ENCODE peak calls at places on chromosomes 7 and 10, in eight cellular contexts. Z, N, V, O, G, H, I and E are unnamed samples. For H3K4me1, the result is how much of the 10 kb centered on the place peaks cover.

GRCh38 chr10:79256264-79256806 is 90.9 kb upstream of the PPIF start:
- DNase-seq in Z (no peak), N (no peak), V (no peak), O (no peak), G (no peak), H (no peak), I (no peak), E (no peak)

GRCh38 chr7:34043461-34044318 is 138.4 kb downstream of the BMPER start:
- DNase-seq in Z (no peak), N (no peak), V (no peak), O (no peak), G (no peak), H (no peak), I (no peak), E (no peak)

GRCh38 chr10:96646774-96647173 is 60.0 kb upstream of the TM9SF3 start:
- DNase-seq in Z (no peak), N (peak), V (no peak), O (no peak), G (no peak), H (no peak), I (no peak), E (no peak)

GRCh38 chr10:97849491-97850402 is at the start of gene GOLGA7B:
- DNase-seq in Z (peak), N (peak), V (peak), O (no peak), G (peak), H (no peak), I (peak), E (peak)

GRCh38 chr10:17454181-17454800 is at the start of gene ST8SIA6:
- DNase-seq in Z (peak), N (peak), V (peak), O (no peak), G (peak), H (peak), I (peak), E (peak)

GRCh38 chr7:155402941-155403340 is 55.0 kb upstream of the EN2 start:
- DNase-seq in Z (no peak), N (no peak), V (no peak), O (no peak), G (no peak), H (no peak), I (no peak), E (no peak)

GRCh38 chr10:129101232-129101980 is 365.6 kb upstream of the MGMT start:
- DNase-seq in Z (no peak), N (no peak), V (peak), O (no peak), G (no peak), H (no peak), I (no peak), E (peak)

GRCh38 chr7:158411232-158411950 is 176.2 kb downstream of the PTPRN2 start:
- DNase-seq in Z (no peak), N (no peak), V (no peak), O (no peak), G (no peak), H (no peak), I (no peak), E (no peak)

GRCh38 chr7:108431099-108431498 is 25.1 kb downstream of the NRCAM start:
- DNase-seq in Z (no peak), N (no peak), V (no peak), O (no peak), G (no peak), H (no peak), I (no peak), E (no peak)

GRCh38 chr7:129110575-129111376 is 33.7 kb upstream of the TSPAN33 start:
- DNase-seq in Z (peak), N (no peak), V (peak), O (no peak), G (peak), H (no peak), I (no peak), E (no peak)

GRCh38 chr7:156429514-156429913 is 211.1 kb upstream of the RNF32 start:
- DNase-seq in Z (no peak), N (no peak), V (no peak), O (no peak), G (no peak), H (no peak), I (no peak), E (no peak)

GRCh38 chr7:47329320-47329926 is 252.5 kb downstream of the TNS3 start:
- DNase-seq in Z (no peak), N (no peak), V (no peak), O (no peak), G (no peak), H (no peak), I (no peak), E (no peak)

GRCh38 chr10:119602241-119603095 is 5.7 kb upstream of the TIAL1 start:
- DNase-seq in Z (peak), N (no peak), V (peak), O (peak), G (no peak), H (no peak), I (peak), E (peak)

GRCh38 chr7:17640730-17641377 is 299.4 kb downstream of the SNX13 start:
- DNase-seq in Z (peak), N (no peak), V (peak), O (peak), G (peak), H (no peak), I (peak), E (no peak)

GRCh38 chr7:2873146-2873545 is 29.0 kb upstream of the GNA12 start:
- DNase-seq in Z (no peak), N (no peak), V (no peak), O (no peak), G (no peak), H (no peak), I (no peak), E (no peak)

GRCh38 chr7:3157541-3158287 is 114.0 kb upstream of the CARD11 start:
- DNase-seq in Z (peak), N (no peak), V (no peak), O (no peak), G (no peak), H (no peak), I (no peak), E (no peak)

GRCh38 chr7:44104880-44105771 is 981 bp downstream of the AEBP1 start:
- DNase-seq in Z (no peak), N (no peak), V (peak), O (no peak), G (peak), H (no peak), I (peak), E (no peak)

GRCh38 chr10:49612513-49613159 is 1.2 kb upstream of the CHAT start:
- DNase-seq in Z (peak), N (no peak), V (peak), O (no peak), G (no peak), H (no peak), I (peak), E (no peak)

GRCh38 chr7:32059289-32060045 is 10.7 kb downstream of the PDE1C start:
- DNase-seq in Z (peak), N (no peak), V (no peak), O (no peak), G (peak), H (no peak), I (no peak), E (no peak)

GRCh38 chr7:105773030-105773460 is 103.4 kb downstream of the ATXN7L1 start:
- DNase-seq in Z (no peak), N (no peak), V (no peak), O (no peak), G (no peak), H (no peak), I (no peak), E (no peak)

DNA sequence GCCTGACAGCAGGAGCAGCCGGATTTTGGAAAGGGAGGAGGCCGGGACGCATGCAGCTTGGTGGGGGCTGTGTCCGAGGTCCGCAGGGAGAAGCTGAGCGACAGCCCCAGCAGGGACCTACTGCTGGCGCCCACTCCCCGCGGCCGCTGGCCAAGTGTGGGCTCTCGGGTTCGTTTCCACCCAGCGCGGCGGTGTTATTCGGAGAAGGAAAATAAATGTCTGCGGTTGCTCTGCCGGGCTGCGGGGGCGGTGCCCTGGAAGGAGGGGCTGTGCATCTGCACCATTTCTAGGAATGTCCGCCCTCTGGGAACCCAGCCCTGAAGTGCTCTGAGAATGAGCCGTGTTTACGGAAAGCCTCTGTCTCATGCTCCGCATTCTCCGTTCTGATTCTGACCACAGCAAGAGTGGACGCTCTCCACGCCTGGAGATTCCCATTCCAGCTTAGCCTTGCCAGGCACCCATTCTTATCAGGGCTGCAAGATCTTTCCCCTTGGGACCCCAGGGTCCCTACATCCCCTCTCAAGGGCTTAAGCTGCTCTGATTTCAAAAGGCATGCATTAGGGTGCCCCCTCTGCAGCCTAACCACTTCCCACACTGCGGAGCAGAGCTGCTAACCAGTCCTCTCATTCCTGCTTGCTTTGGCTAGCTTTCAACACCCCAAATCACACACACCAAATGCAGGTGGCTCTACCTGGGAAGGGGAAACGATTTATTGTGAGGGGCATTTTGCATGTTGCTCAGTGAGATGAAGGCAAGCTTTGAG is 256.6 kb upstream of the GLI3 start:
- DNase-seq in Z (peak), N (no peak), V (peak), O (no peak), G (peak), H (peak), I (peak), E (no peak)
- H3K4me3 ChIP-seq in Z (peak), N (no peak), V (peak), O (no peak), G (no peak), H (peak), I (peak), E (no peak)

GRCh38 chr10:105409370-105409769 is 768.3 kb downstream of the SORCS3 start:
- DNase-seq in Z (no peak), N (no peak), V (no peak), O (no peak), G (no peak), H (no peak), I (no peak), E (no peak)

GRCh38 chr10:105406488-105406887 is 765.4 kb downstream of the SORCS3 start:
- DNase-seq in Z (no peak), N (no peak), V (no peak), O (no peak), G (no peak), H (no peak), I (no peak), E (no peak)
- H3K4me1 ChIP-seq in Z (under half), N (under half), V (under half), O (under half), G (under half), H (under half), I (under half), E (under half)

GRCh38 chr7:27068316-27068715 is 27.5 kb downstream of the HOXA1 start:
- DNase-seq in Z (no peak), N (no peak), V (no peak), O (no peak), G (no peak), H (no peak), I (no peak), E (no peak)
- H3K27ac ChIP-seq in Z (no peak), N (no peak), V (no peak), O (no peak), G (no peak), H (no peak), I (no peak), E (no peak)

DNA sequence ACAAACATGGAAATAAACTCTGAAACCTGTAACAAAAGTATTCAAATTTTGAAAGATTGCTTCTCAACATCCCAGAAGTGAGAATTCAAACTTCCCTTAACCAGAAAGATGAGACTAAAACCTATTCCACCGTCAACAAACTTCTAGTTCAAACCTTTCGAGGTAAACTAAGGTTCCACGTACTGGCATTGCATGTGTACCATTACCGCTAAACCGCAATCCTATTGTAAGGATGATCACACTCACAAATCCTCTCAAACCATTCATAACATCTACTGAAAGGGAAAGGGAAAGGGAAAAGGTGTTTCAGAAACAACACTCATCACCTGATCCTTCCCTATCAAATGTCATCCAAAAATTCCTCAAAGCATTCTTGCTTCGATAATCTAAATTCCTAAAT is 3.1 kb downstream of the SMURF1 start:
- DNase-seq in Z (no peak), N (no peak), V (no peak), O (no peak), G (no peak), H (no peak), I (no peak), E (no peak)
- H3K4me3 ChIP-seq in Z (no peak), N (no peak), V (no peak), O (no peak), G (no peak), H (peak), I (no peak), E (no peak)

DNA sequence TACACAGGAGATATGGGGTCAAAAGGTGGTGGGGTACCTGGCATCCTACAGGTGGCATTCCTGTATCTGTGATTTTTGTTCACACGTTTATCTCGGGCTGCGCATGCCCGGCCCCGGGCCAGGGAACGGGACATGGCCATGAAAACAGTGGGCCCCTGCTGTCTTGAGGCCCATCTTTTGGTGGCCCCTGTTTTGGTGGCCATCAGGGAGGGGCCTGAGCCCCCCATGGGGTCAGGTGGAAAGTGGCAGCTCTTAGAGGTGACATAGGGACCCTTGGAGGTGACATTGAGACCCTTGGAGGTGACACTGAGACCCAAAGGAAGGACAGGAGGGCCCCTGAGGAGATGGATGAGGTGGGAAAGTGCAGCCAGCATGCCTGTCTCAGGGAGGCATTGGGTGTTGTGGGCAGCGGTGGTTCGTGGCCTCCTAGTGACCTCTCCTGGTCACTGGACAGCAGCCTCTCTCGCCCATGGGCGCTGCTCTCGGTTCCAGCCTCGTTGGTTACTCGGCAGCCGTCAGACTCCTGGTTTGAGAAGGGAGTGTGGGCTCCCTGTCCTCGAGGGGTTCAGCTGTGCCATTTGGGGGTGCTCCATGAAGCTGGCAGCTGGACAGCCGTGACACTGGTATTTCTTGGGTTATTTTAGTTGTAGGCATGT is 39.9 kb downstream of the INPP5A start:
- DNase-seq in Z (no peak), N (no peak), V (peak), O (no peak), G (no peak), H (no peak), I (peak), E (no peak)
- H3K4me1 ChIP-seq in Z (under half), N (under half), V (under half), O (under half), G (under half), H (under half), I (under half), E (under half)

GRCh38 chr10:59708816-59709471 is 706 bp downstream of the SLC16A9 start:
- DNase-seq in Z (no peak), N (no peak), V (peak), O (no peak), G (peak), H (peak), I (no peak), E (no peak)

GRCh38 chr10:59700709-59701108 is 8.9 kb downstream of the SLC16A9 start:
- DNase-seq in Z (peak), N (no peak), V (peak), O (no peak), G (no peak), H (no peak), I (no peak), E (no peak)

GRCh38 chr10:59702347-59702746 is 7.3 kb downstream of the SLC16A9 start:
- DNase-seq in Z (no peak), N (no peak), V (no peak), O (no peak), G (no peak), H (peak), I (no peak), E (no peak)

GRCh38 chr10:59706851-59707797 is 2.5 kb downstream of the SLC16A9 start:
- DNase-seq in Z (no peak), N (no peak), V (no peak), O (no peak), G (no peak), H (no peak), I (no peak), E (no peak)

GRCh38 chr10:59704644-59705043 is 5.0 kb downstream of the SLC16A9 start:
- DNase-seq in Z (no peak), N (no peak), V (no peak), O (no peak), G (no peak), H (no peak), I (no peak), E (no peak)
- H3K27ac ChIP-seq in Z (no peak), N (no peak), V (no peak), O (no peak), G (no peak), H (peak), I (no peak), E (no peak)

GRCh38 chr10:33332183-33333031 is 2.1 kb downstream of the NRP1 start:
- DNase-seq in Z (no peak), N (no peak), V (peak), O (no peak), G (no peak), H (no peak), I (no peak), E (no peak)
- H3K4me3 ChIP-seq in Z (peak), N (no peak), V (peak), O (no peak), G (peak), H (peak), I (peak), E (no peak)

GRCh38 chr10:531541-531940 is 157.9 kb downstream of the DIP2C start:
- DNase-seq in Z (no peak), N (no peak), V (no peak), O (no peak), G (no peak), H (no peak), I (peak), E (no peak)
- H3K4me1 ChIP-seq in Z (under half), N (under half), V (under half), O (under half), G (under half), H (under half), I (under half), E (under half)

DNA sequence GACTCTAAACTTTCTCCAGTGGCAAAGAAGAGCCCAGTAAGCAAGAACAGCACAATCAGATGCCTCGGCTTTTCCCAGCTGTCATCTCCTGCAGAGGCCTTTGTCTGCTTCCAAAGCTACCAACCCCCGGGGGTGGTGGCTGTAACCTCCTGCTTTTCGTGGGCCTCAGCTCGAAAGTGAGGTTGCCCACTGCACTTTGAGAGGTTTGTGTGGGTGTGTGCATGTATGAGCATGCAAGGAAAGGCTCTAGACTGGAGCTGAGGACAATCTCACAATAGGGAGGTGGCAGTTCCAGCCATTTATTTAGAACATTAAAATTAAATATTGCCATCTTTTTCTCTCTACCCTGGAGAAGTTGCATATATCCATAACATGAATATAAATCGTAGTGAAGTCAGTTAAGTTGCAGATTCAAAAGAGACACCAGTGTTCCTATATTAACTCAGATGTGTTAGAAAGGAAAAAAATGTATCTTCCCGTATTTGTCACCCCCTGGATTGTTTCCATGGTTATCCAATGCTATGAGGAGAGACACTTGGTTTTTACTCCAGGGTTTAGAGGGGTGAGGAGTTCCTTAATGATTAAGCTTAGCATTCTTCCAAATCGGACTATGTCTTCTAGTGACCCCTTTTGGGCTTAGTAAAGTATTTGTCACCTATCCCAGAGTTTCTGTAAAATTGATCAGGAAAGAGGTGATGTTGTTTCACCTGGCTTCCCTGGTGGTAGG is 781.1 kb downstream of the INHBA start:
- DNase-seq in Z (no peak), N (no peak), V (no peak), O (no peak), G (no peak), H (no peak), I (no peak), E (no peak)
- H3K27ac ChIP-seq in Z (no peak), N (no peak), V (no peak), O (no peak), G (peak), H (no peak), I (no peak), E (no peak)